ENCODE peak calls at places on chromosomes 2 and 18, in nine cellular contexts. P is fibroblast of gingiva; L is non-pigmented ciliary epithelial cell; F is stimulated activated CD4-positive, alpha-beta T cell treated with anti-CD3 and anti-CD28 coated beads, Interleukin-4, amount 100 ng/mL, for 4 hours; Z is GM23338; K is head of caudate nucleus; E is activated CD4-positive, alpha-beta T cell treated with anti-CD3 and anti-CD28 coated beads for 4 hours; R is Caco-2; Q is ascending aorta. U is an unnamed sample.

GRCh38 chr2:147937744-147938349 is 82.7 kb downstream of the ORC4 start:
- DNase-seq in P (peak), L (no peak), F (no peak), Z (peak), K (no peak), E (no peak), R (no peak), Q (no peak), U (no peak)

GRCh38 chr2:46451131-46451711 is 28.1 kb upstream of the TMEM247 start:
- DNase-seq in P (peak), L (no peak), F (no peak), Z (no peak), K (no peak), E (no peak), R (no peak), Q (no peak), U (peak)

GRCh38 chr2:149617476-149617875 is 29.9 kb upstream of the MMADHC start:
- DNase-seq in P (no peak), L (no peak), F (no peak), Z (no peak), K (no peak), E (no peak), R (no peak), Q (no peak), U (no peak)

GRCh38 chr18:79488311-79489047 is 92.7 kb downstream of the NFATC1 start:
- DNase-seq in P (no peak), L (no peak), F (no peak), Z (no peak), K (no peak), E (no peak), R (no peak), Q (peak), U (no peak)

GRCh38 chr2:9803023-9803805 is 40.1 kb upstream of the TAF1B start:
- DNase-seq in P (no peak), L (no peak), F (no peak), Z (no peak), K (no peak), E (no peak), R (peak), Q (peak), U (no peak)

GRCh38 chr2:86393521-86394490 is 47.4 kb upstream of the KDM3A start:
- DNase-seq in P (no peak), L (no peak), F (no peak), Z (no peak), K (no peak), E (no peak), R (peak), Q (no peak), U (no peak)

GRCh38 chr2:84800194-84800805 is 80.6 kb downstream of the TRABD2A start:
- DNase-seq in P (no peak), L (no peak), F (no peak), Z (no peak), K (no peak), E (no peak), R (no peak), Q (no peak), U (no peak)

GRCh38 chr2:21820271-21820670 is 696.5 kb downstream of the TDRD15 start:
- DNase-seq in P (peak), L (no peak), F (no peak), Z (no peak), K (no peak), E (no peak), R (no peak), Q (no peak), U (no peak)

GRCh38 chr2:205511221-205511620 is 171.1 kb upstream of the NRP2 start:
- DNase-seq in P (no peak), L (no peak), F (no peak), Z (no peak), K (no peak), E (no peak), R (no peak), Q (no peak), U (no peak)

GRCh38 chr2:35199298-35199697 is 1156.3 kb upstream of the CRIM1 start:
- DNase-seq in P (no peak), L (no peak), F (no peak), Z (peak), K (no peak), E (no peak), R (no peak), Q (no peak), U (no peak)

GRCh38 chr2:206814486-206814885 is 49.1 kb downstream of the FASTKD2 start:
- DNase-seq in P (no peak), L (no peak), F (no peak), Z (no peak), K (no peak), E (no peak), R (no peak), Q (no peak), U (no peak)

GRCh38 chr2:120369250-120369649 is 23.3 kb downstream of the INHBB start:
- DNase-seq in P (no peak), L (no peak), F (no peak), Z (no peak), K (no peak), E (no peak), R (no peak), Q (no peak), U (no peak)

GRCh38 chr2:149422337-149422990 is 92.1 kb downstream of the LYPD6 start:
- DNase-seq in P (peak), L (no peak), F (no peak), Z (no peak), K (no peak), E (no peak), R (peak), Q (no peak), U (no peak)

GRCh38 chr2:236919209-236919608 is 166.5 kb upstream of the COPS8 start:
- DNase-seq in P (no peak), L (peak), F (no peak), Z (no peak), K (no peak), E (no peak), R (no peak), Q (no peak), U (no peak)

GRCh38 chr2:60819155-60819862 is 62.1 kb upstream of the REL start:
- DNase-seq in P (no peak), L (no peak), F (peak), Z (no peak), K (no peak), E (peak), R (peak), Q (peak), U (no peak)

GRCh38 chr2:218216674-218217365 is at the start of gene ARPC2:
- DNase-seq in P (peak), L (peak), F (peak), Z (peak), K (peak), E (peak), R (peak), Q (peak), U (peak)

GRCh38 chr2:47002480-47003381 is 87.1 kb upstream of the MCFD2 start:
- DNase-seq in P (no peak), L (no peak), F (no peak), Z (peak), K (peak), E (no peak), R (no peak), Q (no peak), U (no peak)

GRCh38 chr18:2982452-2983172 is 30.3 kb downstream of the LPIN2 start:
- DNase-seq in P (no peak), L (no peak), F (no peak), Z (peak), K (no peak), E (no peak), R (peak), Q (no peak), U (no peak)

GRCh38 chr2:1224901-1225300 is 188.4 kb upstream of the TPO start:
- DNase-seq in P (no peak), L (no peak), F (no peak), Z (no peak), K (no peak), E (no peak), R (no peak), Q (no peak), U (no peak)

GRCh38 chr2:197079832-197080555 is 153.5 kb upstream of the PGAP1 start:
- DNase-seq in P (no peak), L (no peak), F (no peak), Z (peak), K (no peak), E (no peak), R (no peak), Q (no peak), U (no peak)

GRCh38 chr18:12283256-12283655 is 24.8 kb upstream of the TUBB6 start:
- DNase-seq in P (no peak), L (no peak), F (no peak), Z (peak), K (no peak), E (no peak), R (no peak), Q (no peak), U (no peak)

GRCh38 chr18:23618862-23619387 is 32.6 kb upstream of the NPC1 start:
- DNase-seq in P (no peak), L (no peak), F (peak), Z (peak), K (no peak), E (no peak), R (no peak), Q (no peak), U (no peak)

GRCh38 chr2:120704696-120705095 is 31.0 kb upstream of the GLI2 start:
- DNase-seq in P (no peak), L (no peak), F (no peak), Z (no peak), K (no peak), E (no peak), R (no peak), Q (no peak), U (no peak)

GRCh38 chr2:37590119-37590571 is 81.3 kb downstream of the CDC42EP3 start:
- DNase-seq in P (peak), L (no peak), F (no peak), Z (no peak), K (no peak), E (no peak), R (no peak), Q (no peak), U (no peak)

GRCh38 chr2:71746946-71747501 is 293.7 kb downstream of the DYSF start:
- DNase-seq in P (peak), L (no peak), F (no peak), Z (peak), K (no peak), E (no peak), R (no peak), Q (peak), U (no peak)

GRCh38 chr2:6960659-6961058 is 43.4 kb downstream of the RNF144A start:
- DNase-seq in P (peak), L (no peak), F (no peak), Z (no peak), K (no peak), E (no peak), R (no peak), Q (no peak), U (no peak)

GRCh38 chr2:12169060-12169406 is 422.6 kb downstream of the LPIN1 start:
- DNase-seq in P (peak), L (peak), F (no peak), Z (no peak), K (no peak), E (no peak), R (no peak), Q (no peak), U (no peak)

GRCh38 chr2:177161741-177162440 is 50.7 kb upstream of the HNRNPA3 start:
- DNase-seq in P (peak), L (no peak), F (no peak), Z (peak), K (no peak), E (peak), R (no peak), Q (peak), U (no peak)